ENCODE peak calls at places on chromosomes 7 and 10, in seven cellular contexts. M is AG10803; F is choroid plexus epithelial cell; V is endodermal cell; A is HCT116; B is HL-60; W is activated CD8-positive, alpha-beta T cell treated with anti-CD3 and anti-CD28 coated beads for 36 hours. L is an unnamed sample.
A peak's percentile ranks its signal among the peaks of the same experiment; 100 is the strongest.

GRCh38 chr7:144836545-144836842 is 641 bp upstream of the TPK1 start:
- DNase-seq in M (no peak), F (no peak), V (no peak), B (no peak), A (no peak), W (no peak), L (no peak)

GRCh38 chr7:1210321-1210978 is 22.2 kb upstream of the UNCX start:
- DNase-seq in M (no peak), V (no peak), A (no peak), F (peak; percentile 25), W (no peak), B (no peak), L (no peak)

GRCh38 chr10:3783313-3783689 is 1.7 kb downstream of the KLF6 start:
- DNase-seq in V (peak; percentile 66), F (peak; percentile 84), A (no peak), B (no peak), W (peak; percentile 81), M (peak; percentile 90), L (peak; percentile 74)

GRCh38 chr10:45227042-45227441 is 88.4 kb downstream of the OR13A1 start:
- DNase-seq in F (no peak), A (no peak), M (no peak), V (no peak), W (no peak), B (no peak), L (no peak)

GRCh38 chr7:85621286-85621685 is 434.4 kb upstream of the SEMA3D start:
- DNase-seq in V (no peak), A (no peak), W (no peak), B (peak; percentile 8), M (no peak), F (peak; percentile 17), L (no peak)

GRCh38 chr7:11910253-11910652 is 78.3 kb upstream of the THSD7A start:
- DNase-seq in W (no peak), M (no peak), V (no peak), A (no peak), F (no peak), B (no peak), L (no peak)

GRCh38 chr10:74347522-74347921 is 196.5 kb downstream of the ADK start:
- DNase-seq in M (no peak), F (no peak), V (no peak), B (no peak), W (no peak), A (no peak), L (no peak)

GRCh38 chr10:78752251-78752650 is 316.5 kb upstream of the ZMIZ1 start:
- DNase-seq in V (no peak), M (no peak), B (no peak), A (no peak), F (no peak), W (no peak), L (no peak)

GRCh38 chr7:8176370-8177081 is 85.4 kb downstream of the ICA1 start:
- DNase-seq in M (no peak), B (peak; percentile 20), W (peak; percentile 81), V (no peak), F (no peak), A (no peak), L (peak; percentile 52)

GRCh38 chr10:38102889-38103288 is 8.8 kb downstream of the ZNF37A start:
- DNase-seq in V (no peak), W (no peak), F (no peak), A (no peak), B (no peak), M (no peak), L (no peak)

GRCh38 chr7:98236366-98237185 is 15.5 kb downstream of the TECPR1 start:
- DNase-seq in A (no peak), F (no peak), B (no peak), W (no peak), V (no peak), M (no peak), L (no peak)

GRCh38 chr10:61100882-61101281 is 156.9 kb upstream of the RHOBTB1 start:
- DNase-seq in B (no peak), W (no peak), M (no peak), F (no peak), A (no peak), V (no peak), L (no peak)

GRCh38 chr10:46523881-46524470 is 32.5 kb downstream of the GPRIN2 start:
- DNase-seq in A (peak; percentile 35), F (peak; percentile 91), V (peak; percentile 48), W (peak; percentile 1), M (peak; percentile 70), B (no peak), L (peak; percentile 5)

GRCh38 chr7:96228760-96229159 is 93.1 kb downstream of the SLC25A13 start:
- DNase-seq in A (no peak), F (no peak), B (no peak), V (no peak), M (no peak), W (no peak), L (no peak)

GRCh38 chr7:92461027-92462003 is 14.0 kb downstream of the GATAD1 start:
- DNase-seq in W (peak; percentile 41), F (peak; percentile 72), A (peak; percentile 41), M (peak; percentile 31), V (peak; percentile 71), B (no peak), L (no peak)

GRCh38 chr10:117896517-117896916 is 150.2 kb downstream of the RAB11FIP2 start:
- DNase-seq in M (no peak), B (no peak), W (no peak), A (no peak), V (no peak), F (no peak), L (no peak)

GRCh38 chr10:11602919-11603523 is 8.4 kb downstream of the USP6NL start:
- DNase-seq in M (no peak), V (no peak), W (no peak), F (peak; percentile 72), B (no peak), A (peak; percentile 18), L (no peak)

GRCh38 chr7:24884401-24884800 is 95.6 kb downstream of the OSBPL3 start:
- DNase-seq in V (no peak), F (peak; percentile 18), A (no peak), M (no peak), W (no peak), B (no peak), L (no peak)

GRCh38 chr7:54581511-54581910 is 39.3 kb downstream of the VSTM2A start:
- DNase-seq in W (no peak), F (no peak), M (no peak), A (no peak), V (no peak), B (no peak), L (no peak)

GRCh38 chr10:451021-451471 is 238.4 kb downstream of the DIP2C start:
- DNase-seq in F (no peak), V (no peak), B (peak; percentile 1), M (no peak), W (peak; percentile 83), A (no peak), L (no peak)

GRCh38 chr10:102869290-102870198 is at the start of gene AS3MT:
- DNase-seq in M (peak; percentile 20), W (peak; percentile 51), B (no peak), A (no peak), V (peak; percentile 89), F (no peak), L (no peak)

GRCh38 chr10:72087969-72088878 is at the start of gene SPOCK2:
- DNase-seq in V (peak; percentile 76), W (peak; percentile 80), M (no peak), A (no peak), B (no peak), F (peak; percentile 22), L (no peak)

GRCh38 chr7:20503278-20503677 is 112.2 kb upstream of the ABCB5 start:
- DNase-seq in M (no peak), W (no peak), V (no peak), F (no peak), A (no peak), B (no peak), L (no peak)

GRCh38 chr10:33617381-33617780 is 282.9 kb upstream of the NRP1 start:
- DNase-seq in F (peak; percentile 43), M (no peak), B (no peak), A (no peak), V (no peak), W (no peak), L (no peak)

GRCh38 chr7:149494738-149495368 is 2.8 kb downstream of the ZNF746 start:
- DNase-seq in V (no peak), W (no peak), A (no peak), B (peak; percentile 91), M (peak; percentile 72), F (peak; percentile 66), L (peak; percentile 54)

GRCh38 chr10:95289003-95289920 is 1.5 kb downstream of the PDLIM1 start:
- DNase-seq in B (no peak), A (no peak), F (peak; percentile 45), V (peak; percentile 86), W (no peak), M (peak; percentile 57), L (no peak)

GRCh38 chr7:113730309-113730955 is 188.4 kb downstream of the PPP1R3A start:
- DNase-seq in F (peak; percentile 74), A (no peak), B (no peak), M (peak; percentile 11), W (no peak), V (no peak), L (no peak)

GRCh38 chr10:5927306-5927705 is 37.3 kb downstream of the FBH1 start:
- DNase-seq in M (peak; percentile 90), W (no peak), V (no peak), B (no peak), F (no peak), A (no peak), L (no peak)

GRCh38 chr7:117051808-117052207 is 98.5 kb downstream of the ST7 start:
- DNase-seq in M (no peak), B (no peak), W (no peak), V (no peak), A (no peak), F (peak; percentile 8), L (no peak)

GRCh38 chr10:131786756-131787605 is 113.8 kb upstream of the PPP2R2D start:
- DNase-seq in B (no peak), A (peak; percentile 8), V (peak; percentile 71), M (peak; percentile 1), F (peak; percentile 59), W (peak; percentile 67), L (no peak)

GRCh38 chr10:80459047-80459865 is 5.1 kb downstream of the TSPAN14 start:
- DNase-seq in M (peak; percentile 93), B (peak; percentile 63), V (peak; percentile 80), W (peak; percentile 90), F (peak; percentile 67), A (no peak), L (peak; percentile 82)
- TF ChIP-seq CTCF in M (peak; percentile 28), B (no peak), V (peak; percentile 26), W (no peak), F (no peak), A (no peak), L (no peak)

GRCh38 chr10:35043796-35044344 is 46.3 kb downstream of the CUL2 start:
- DNase-seq in A (no peak), W (no peak), M (no peak), F (peak; percentile 67), B (no peak), V (no peak), L (no peak)
- TF ChIP-seq CTCF in A (no peak), W (no peak), M (no peak), F (no peak), B (no peak), V (no peak), L (no peak)

GRCh38 chr10:124512600-124512999 is 51.0 kb downstream of the LHPP start:
- DNase-seq in F (no peak), W (no peak), V (no peak), B (no peak), A (no peak), M (no peak), L (peak; percentile 29)
- TF ChIP-seq CTCF in F (no peak), W (no peak), V (no peak), B (no peak), A (no peak), M (no peak), L (no peak)

GRCh38 chr7:142248-142955 is 50.0 kb upstream of the FAM20C start:
- DNase-seq in M (peak; percentile 60), V (no peak), B (no peak), F (no peak), W (no peak), A (no peak), L (no peak)
- TF ChIP-seq CTCF in M (no peak), V (no peak), B (no peak), F (no peak), W (no peak), A (no peak), L (no peak)

L was measured in CD14-positive monocyte.